ENCODE peak calls at places on chromosomes 5 and 9, in five cellular contexts. H, O, M, V and W are unnamed samples.

GRCh38 chr9:105686936-105687335 is 7.4 kb upstream of the TMEM38B start:
- DNase-seq in O (no peak), H (no peak), V (no peak), M (no peak), W (no peak)

GRCh38 chr5:71533614-71534013 is 53.5 kb upstream of the MCCC2 start:
- DNase-seq in O (no peak), V (peak; percentile 24), M (no peak), H (no peak), W (no peak)

GRCh38 chr5:10227396-10227795 is 22.3 kb downstream of the ATPSCKMT start:
- DNase-seq in M (no peak), V (no peak), O (no peak), H (no peak), W (no peak)

GRCh38 chr5:178538624-178539344 is 51.4 kb downstream of the COL23A1 start:
- DNase-seq in O (no peak), M (no peak), H (no peak), V (no peak), W (no peak)

GRCh38 chr5:58787982-58788381 is 205.1 kb downstream of the RAB3C start:
- DNase-seq in H (no peak), O (no peak), M (no peak), V (no peak), W (no peak)

GRCh38 chr9:12595400-12595799 is 97.8 kb upstream of the TYRP1 start:
- DNase-seq in V (no peak), H (no peak), O (no peak), M (no peak), W (no peak)

GRCh38 chr9:36967997-36968396 is 66.1 kb downstream of the PAX5 start:
- DNase-seq in V (no peak), H (no peak), M (no peak), O (no peak), W (no peak)

GRCh38 chr9:33815781-33816180 is 1.2 kb upstream of the UBE2R2 start:
- DNase-seq in O (no peak), H (no peak), V (no peak), M (no peak), W (no peak)

GRCh38 chr5:65102826-65103673 is 334.3 kb downstream of the CWC27 start:
- DNase-seq in H (peak; percentile 80), M (peak; percentile 20), O (peak; percentile 32), V (no peak), W (no peak)

GRCh38 chr9:133656211-133657119 is 20.3 kb downstream of the DBH start:
- DNase-seq in M (peak; percentile 16), V (no peak), O (peak; percentile 61), H (no peak), W (no peak)

GRCh38 chr5:84724683-84725082 is 340.0 kb upstream of the EDIL3 start:
- DNase-seq in O (no peak), M (no peak), H (no peak), V (no peak), W (no peak)

GRCh38 chr9:114166606-114167572 is 11.6 kb downstream of the COL27A1 start:
- DNase-seq in H (peak; percentile 20), M (no peak), O (no peak), V (no peak), W (no peak)

GRCh38 chr9:34279431-34279830 is 49.6 kb downstream of the KIF24 start:
- DNase-seq in M (no peak), V (no peak), H (no peak), O (no peak), W (no peak)

GRCh38 chr5:136332213-136332612 is 33.1 kb downstream of the TRPC7 start:
- DNase-seq in H (no peak), V (no peak), M (no peak), O (no peak), W (no peak)

GRCh38 chr5:165321912-165322311 is 1816.5 kb downstream of the MAT2B start:
- DNase-seq in M (no peak), H (no peak), O (no peak), V (no peak), W (no peak)

GRCh38 chr5:78500028-78500427 is 139.6 kb downstream of the SCAMP1 start:
- DNase-seq in O (no peak), H (no peak), M (no peak), V (no peak), W (no peak)

GRCh38 chr5:154138701-154139100 is 51.8 kb upstream of the GALNT10 start:
- DNase-seq in O (no peak), V (no peak), H (no peak), M (no peak), W (no peak)

GRCh38 chr9:36191696-36192095 is 975 bp downstream of the CLTA start:
- DNase-seq in M (no peak), O (no peak), V (no peak), H (no peak), W (no peak)